ENCODE peak calls at places on chromosomes 3 and 15, in seven cellular contexts. B is mucosa of descending colon; F is ureter; D is activated CD4-positive, alpha-beta T cell treated with anti-CD3 and anti-CD28 coated beads, Interleukin-2, amount 50 U/mL, for 48 hours; Y is aorta; N is sciatic nerve; U is NCI-H187. K is an unnamed sample.

GRCh38 chr3:112734718-112735350 is 93.9 kb upstream of the CCDC80 start:
- DNase-seq in D (peak; percentile 77), F (peak; percentile 58), Y (peak; percentile 51), B (peak; percentile 27), U (peak; percentile 12), N (peak; percentile 68), K (no peak)

GRCh38 chr3:146544013-146544928 is at the start of gene PLSCR1:
- DNase-seq in F (peak; percentile 94), B (peak; percentile 94), U (peak; percentile 31), N (peak; percentile 94), D (peak; percentile 86), Y (peak; percentile 98), K (peak; percentile 80)

GRCh38 chr15:89129123-89129815 is 41.0 kb downstream of the ABHD2 start:
- DNase-seq in D (peak; percentile 62), F (no peak), U (no peak), Y (no peak), N (no peak), B (peak; percentile 77), K (peak; percentile 74)

GRCh38 chr15:93866996-93867395 is 364.4 kb upstream of the MCTP2 start:
- DNase-seq in D (no peak), F (no peak), N (no peak), Y (no peak), U (no peak), B (no peak), K (no peak)

GRCh38 chr15:78049691-78050440 is 27.6 kb downstream of the TBC1D2B start:
- DNase-seq in U (no peak), N (no peak), F (no peak), B (no peak), D (peak; percentile 73), Y (no peak), K (no peak)

GRCh38 chr3:162491957-162492356 is 995.3 kb downstream of the OTOL1 start:
- DNase-seq in D (no peak), U (no peak), B (no peak), N (no peak), F (no peak), Y (no peak), K (no peak)

GRCh38 chr3:167032267-167032876 is 347.7 kb downstream of the ZBBX start:
- DNase-seq in D (no peak), B (no peak), Y (no peak), F (no peak), U (no peak), N (no peak), K (no peak)

GRCh38 chr3:13296662-13297061 is 123.5 kb downstream of the NUP210 start:
- DNase-seq in F (no peak), U (no peak), Y (no peak), N (no peak), B (no peak), D (no peak), K (no peak)

GRCh38 chr3:69250014-69250413 is 127.6 kb upstream of the LMOD3 start:
- DNase-seq in D (peak; percentile 61), B (peak; percentile 64), Y (no peak), U (no peak), F (no peak), N (no peak), K (peak; percentile 82)

GRCh38 chr15:55297315-55297714 is 7.7 kb upstream of the RAB27A start:
- DNase-seq in Y (no peak), F (no peak), U (no peak), B (no peak), D (no peak), N (no peak), K (no peak)

GRCh38 chr3:140341817-140342403 is 336.0 kb upstream of the TRIM42 start:
- DNase-seq in F (no peak), Y (no peak), D (no peak), B (no peak), U (no peak), N (no peak), K (no peak)

GRCh38 chr3:2657971-2658370 is 452.2 kb downstream of the IL5RA start:
- DNase-seq in N (no peak), B (no peak), Y (no peak), D (no peak), U (no peak), F (no peak), K (no peak)

GRCh38 chr3:25037049-25037547 is 391.0 kb upstream of the RARB start:
- DNase-seq in D (no peak), N (no peak), B (no peak), F (no peak), U (no peak), Y (no peak), K (no peak)

GRCh38 chr15:27768731-27769510 is 330.2 kb downstream of the OCA2 start:
- DNase-seq in F (no peak), N (no peak), U (no peak), B (no peak), D (no peak), Y (no peak), K (no peak)

GRCh38 chr3:156382458-156383346 is 172.2 kb downstream of the SSR3 start:
- DNase-seq in F (no peak), Y (no peak), D (peak; percentile 28), N (no peak), U (no peak), B (peak; percentile 50), K (no peak)

GRCh38 chr15:85137507-85138175 is 156.0 kb downstream of the PDE8A start:
- DNase-seq in B (no peak), D (no peak), U (peak; percentile 67), Y (no peak), F (no peak), N (no peak), K (no peak)

GRCh38 chr3:55615694-55616310 is 128.7 kb upstream of the WNT5A start:
- DNase-seq in D (no peak), N (no peak), F (no peak), U (no peak), Y (peak; percentile 70), B (no peak), K (no peak)

GRCh38 chr15:89002281-89002761 is 85.9 kb upstream of the ABHD2 start:
- DNase-seq in U (no peak), D (no peak), Y (peak; percentile 54), F (no peak), B (no peak), N (no peak), K (no peak)

GRCh38 chr15:42021593-42021992 is 751 bp upstream of the PLA2G4E start:
- DNase-seq in N (no peak), Y (no peak), B (no peak), D (no peak), U (no peak), F (no peak), K (no peak)

GRCh38 chr15:22960126-22960525 is 20.0 kb downstream of the CYFIP1 start:
- DNase-seq in N (peak; percentile 35), U (no peak), F (no peak), B (no peak), D (no peak), Y (no peak), K (peak; percentile 2)

GRCh38 chr3:125428216-125428830 is 53.2 kb upstream of the ZNF148 start:
- DNase-seq in D (no peak), B (no peak), N (no peak), U (no peak), Y (no peak), F (no peak), K (no peak)

GRCh38 chr15:25737218-25737643 is 125.9 kb downstream of the ATP10A start:
- DNase-seq in U (no peak), D (no peak), B (no peak), N (no peak), F (no peak), Y (no peak), K (no peak)

GRCh38 chr3:46335546-46335945 is 18.4 kb upstream of the CCR2 start:
- DNase-seq in Y (no peak), U (no peak), B (no peak), F (no peak), N (no peak), D (no peak), K (no peak)

GRCh38 chr3:129050556-129051295 is 9.9 kb upstream of the GP9 start:
- DNase-seq in U (no peak), F (no peak), Y (no peak), N (no peak), D (no peak), B (peak; percentile 51), K (no peak)

GRCh38 chr15:96514607-96515285 is 184.2 kb downstream of the NR2F2 start:
- DNase-seq in Y (no peak), D (no peak), F (no peak), B (no peak), U (no peak), N (no peak), K (no peak)

GRCh38 chr3:157086775-157087174 is 73.2 kb downstream of the CCNL1 start:
- DNase-seq in B (no peak), Y (no peak), D (no peak), N (no peak), F (no peak), U (no peak), K (no peak)

GRCh38 chr3:122105626-122106025 is 50.5 kb downstream of the CD86 start:
- DNase-seq in N (no peak), B (no peak), U (peak; percentile 77), Y (no peak), D (no peak), F (no peak), K (no peak)

GRCh38 chr15:23690450-23690852 is 3.3 kb upstream of the NDN start:
- DNase-seq in U (no peak), F (peak; percentile 67), N (peak; percentile 78), D (no peak), Y (peak; percentile 57), B (peak; percentile 38), K (peak; percentile 53)

GRCh38 chr3:197491923-197492664 is 63.7 kb downstream of the BDH1 start:
- DNase-seq in Y (no peak), U (no peak), N (no peak), D (no peak), F (no peak), B (no peak), K (no peak)

GRCh38 chr15:99925661-99926461 is 192.6 kb upstream of the LYSMD4 start:
- DNase-seq in D (peak; percentile 66), F (peak; percentile 71), U (no peak), B (peak; percentile 89), N (peak; percentile 82), Y (peak; percentile 77), K (peak; percentile 79)

GRCh38 chr3:151351648-151352047 is 22.3 kb upstream of the P2RY13 start:
- DNase-seq in N (no peak), B (no peak), Y (no peak), D (no peak), F (no peak), U (no peak), K (no peak)

GRCh38 chr15:101675015-101675414 is 22.8 kb upstream of the TM2D3 start:
- DNase-seq in N (no peak), D (no peak), Y (no peak), B (no peak), U (no peak), F (no peak), K (no peak)

GRCh38 chr3:129974451-129975331 is at the start of gene TRH:
- DNase-seq in B (no peak), N (no peak), Y (no peak), D (peak; percentile 10), U (no peak), F (no peak), K (no peak)

GRCh38 chr15:69467636-69468035 is 15.0 kb downstream of the RPLP1 start:
- DNase-seq in B (peak; percentile 61), N (peak; percentile 48), D (no peak), F (no peak), U (peak; percentile 33), Y (no peak), K (no peak)

GRCh38 chr3:12782172-12782815 is 14.2 kb upstream of the CAND2 start:
- DNase-seq in N (no peak), U (no peak), F (no peak), D (no peak), Y (no peak), B (no peak), K (peak; percentile 21)

K was measured in Peyer's patch.